ENCODE peak calls at places on chromosomes 11 and 22, in four cellular contexts. B is naive thymus-derived CD4-positive, alpha-beta T cell; P is mucosa of descending colon; S is A549. J is an unnamed sample.
A peak's percentile ranks its signal among the peaks of the same experiment; 100 is the strongest.

GRCh38 chr11:21007297-21007696 is 337.9 kb downstream of the NELL1 start:
- DNase-seq in B (no peak), P (no peak), S (no peak), J (no peak)

GRCh38 chr22:25216230-25216629 is 3.2 kb upstream of the CRYBB2 start:
- DNase-seq in B (no peak), P (no peak), S (no peak), J (no peak)

GRCh38 chr22:17871726-17872458 is 97.6 kb upstream of the BID start:
- DNase-seq in B (no peak), P (no peak), S (no peak), J (no peak)

GRCh38 chr11:66478823-66479740 is 1.2 kb upstream of the DPP3 start:
- DNase-seq in B (peak; percentile 35), P (peak; percentile 76), S (peak; percentile 49), J (no peak)

GRCh38 chr22:41482319-41482935 is 13.5 kb downstream of the ACO2 start:
- DNase-seq in B (no peak), P (no peak), S (no peak), J (no peak)

GRCh38 chr11:30186748-30187147 is 44.1 kb upstream of the FSHB start:
- DNase-seq in B (no peak), P (no peak), S (no peak), J (no peak)

GRCh38 chr11:26420331-26420730 is 88.4 kb downstream of the ANO3 start:
- DNase-seq in B (no peak), P (no peak), S (no peak), J (no peak)

GRCh38 chr11:62627718-62628117 is 5.9 kb upstream of the B3GAT3 start:
- DNase-seq in B (no peak), P (no peak), S (no peak), J (no peak)

GRCh38 chr22:46056169-46057041 is 79.4 kb upstream of the WNT7B start:
- DNase-seq in B (no peak), P (peak; percentile 58), S (no peak), J (no peak)

GRCh38 chr11:2993000-2993330 is 836 bp upstream of the NAP1L4 start:
- DNase-seq in B (no peak), P (no peak), S (peak; percentile 51), J (no peak)

GRCh38 chr22:21937041-21937820 is 15.4 kb downstream of the PPM1F start:
- DNase-seq in B (no peak), P (peak; percentile 72), S (no peak), J (no peak)

GRCh38 chr22:27615408-27615807 is 186.1 kb downstream of the MN1 start:
- DNase-seq in B (no peak), P (no peak), S (no peak), J (no peak)

GRCh38 chr22:24367841-24368240 is 59.6 kb upstream of the ADORA2A start:
- DNase-seq in B (no peak), P (no peak), S (no peak), J (no peak)

GRCh38 chr11:62614275-62614674 is 1.2 kb downstream of the ROM1 start:
- DNase-seq in B (no peak), P (no peak), S (no peak), J (no peak)

GRCh38 chr11:109971184-109971523 is 122.0 kb upstream of the ZC3H12C start:
- DNase-seq in B (peak; percentile 12), P (no peak), S (no peak), J (no peak)

GRCh38 chr22:36790648-36791047 is 14.7 kb upstream of the IFT27 start:
- DNase-seq in B (no peak), P (no peak), S (no peak), J (no peak)

GRCh38 chr11:94910779-94911178 is 62.6 kb downstream of the CWC15 start:
- DNase-seq in B (no peak), P (no peak), S (no peak), J (no peak)

GRCh38 chr22:24051028-24051427 is 39.9 kb downstream of the CABIN1 start:
- DNase-seq in B (no peak), P (no peak), S (no peak), J (no peak)

GRCh38 chr11:66467756-66468155 is 1.1 kb downstream of the PELI3 start:
- DNase-seq in B (peak; percentile 19), P (no peak), S (no peak), J (no peak)

GRCh38 chr11:118917488-118918127 is 8.1 kb downstream of the BCL9L start:
- DNase-seq in B (peak; percentile 64), P (peak; percentile 87), S (no peak), J (no peak)

GRCh38 chr22:40400173-40400572 is 29.8 kb downstream of the SGSM3 start:
- DNase-seq in B (peak; percentile 74), P (peak; percentile 78), S (no peak), J (no peak)

GRCh38 chr22:46827072-46827780 is 64.8 kb downstream of the TBC1D22A start:
- DNase-seq in B (no peak), P (peak; percentile 32), S (no peak), J (no peak)

GRCh38 chr11:16606784-16607674 is 131.4 kb upstream of the C11orf58 start:
- DNase-seq in B (no peak), P (peak; percentile 56), S (no peak), J (no peak)

GRCh38 chr11:134004406-134005197 is 47.8 kb upstream of the IGSF9B start:
- DNase-seq in B (no peak), P (no peak), S (no peak), J (no peak)

GRCh38 chr11:117064275-117064674 is 34.0 kb downstream of the SIK3 start:
- DNase-seq in B (no peak), P (no peak), S (no peak), J (no peak)

J was measured in NCI-H2081 treated with DMSO at 0.1 percent for 48 hours.